ENCODE peak calls at places on chromosomes 13 and 19, in four cellular contexts. One of them, this sample, is unnamed.

GRCh38 chr13:66407159-66407558 is 823.0 kb downstream of the PCDH9 start:
- DNase-seq in NCI-H460: no peak
- DNase-seq in CD8-positive, alpha-beta memory T cell: no peak
- DNase-seq in heart right ventricle: no peak
- DNase-seq in this sample: no peak

GRCh38 chr13:93425411-93425810 is 198.8 kb downstream of the GPC6 start:
- DNase-seq in NCI-H460: no peak
- DNase-seq in CD8-positive, alpha-beta memory T cell: no peak
- DNase-seq in heart right ventricle: no peak
- DNase-seq in this sample: no peak

GRCh38 chr13:30847697-30848307 is 58.3 kb upstream of the MEDAG start:
- DNase-seq in NCI-H460: peak; percentile 27
- DNase-seq in CD8-positive, alpha-beta memory T cell: no peak
- DNase-seq in heart right ventricle: no peak
- DNase-seq in this sample: no peak

GRCh38 chr13:46717275-46717674 is 79.7 kb downstream of the ESD start:
- DNase-seq in NCI-H460: no peak
- DNase-seq in CD8-positive, alpha-beta memory T cell: no peak
- DNase-seq in heart right ventricle: no peak
- DNase-seq in this sample: no peak

GRCh38 chr13:47508518-47509228 is 492.4 kb downstream of the SUCLA2 start:
- DNase-seq in NCI-H460: no peak
- DNase-seq in CD8-positive, alpha-beta memory T cell: no peak
- DNase-seq in heart right ventricle: no peak
- DNase-seq in this sample: no peak

GRCh38 chr19:33472696-33473624 is 48.6 kb downstream of the PEPD start:
- DNase-seq in NCI-H460: peak; percentile 28
- DNase-seq in CD8-positive, alpha-beta memory T cell: no peak
- DNase-seq in heart right ventricle: no peak
- DNase-seq in this sample: peak; percentile 53

GRCh38 chr19:52176574-52176973 is 5.2 kb upstream of the ZNF836 start:
- DNase-seq in NCI-H460: no peak
- DNase-seq in CD8-positive, alpha-beta memory T cell: no peak
- DNase-seq in heart right ventricle: no peak
- DNase-seq in this sample: no peak

GRCh38 chr19:1079566-1080111 is 12.7 kb downstream of the ARHGAP45 start:
- DNase-seq in NCI-H460: no peak
- DNase-seq in CD8-positive, alpha-beta memory T cell: peak; percentile 44
- DNase-seq in heart right ventricle: peak; percentile 14
- DNase-seq in this sample: no peak

GRCh38 chr19:47005873-47006272 is 13.8 kb upstream of the NPAS1 start:
- DNase-seq in NCI-H460: no peak
- DNase-seq in CD8-positive, alpha-beta memory T cell: no peak
- DNase-seq in heart right ventricle: no peak
- DNase-seq in this sample: no peak

GRCh38 chr13:26528527-26528926 is 29.0 kb upstream of the WASF3 start:
- DNase-seq in NCI-H460: no peak
- DNase-seq in CD8-positive, alpha-beta memory T cell: no peak
- DNase-seq in heart right ventricle: no peak
- DNase-seq in this sample: no peak

GRCh38 chr13:45658586-45659235 is 43.2 kb upstream of the ERICH6B start:
- DNase-seq in NCI-H460: no peak
- DNase-seq in CD8-positive, alpha-beta memory T cell: no peak
- DNase-seq in heart right ventricle: no peak
- DNase-seq in this sample: no peak

GRCh38 chr13:35481777-35482176 is 5.3 kb upstream of the MAB21L1 start:
- DNase-seq in NCI-H460: no peak
- DNase-seq in CD8-positive, alpha-beta memory T cell: no peak
- DNase-seq in heart right ventricle: no peak
- DNase-seq in this sample: no peak

GRCh38 chr13:27039171-27039701 is 132.4 kb downstream of the USP12 start:
- DNase-seq in NCI-H460: no peak
- DNase-seq in CD8-positive, alpha-beta memory T cell: no peak
- DNase-seq in heart right ventricle: no peak
- DNase-seq in this sample: peak; percentile 36

GRCh38 chr19:41657157-41657556 is 30.3 kb upstream of the CEACAM4 start:
- DNase-seq in NCI-H460: no peak
- DNase-seq in CD8-positive, alpha-beta memory T cell: no peak
- DNase-seq in heart right ventricle: no peak
- DNase-seq in this sample: no peak

GRCh38 chr13:29315847-29316246 is 279.6 kb downstream of the SLC7A1 start:
- DNase-seq in NCI-H460: no peak
- DNase-seq in CD8-positive, alpha-beta memory T cell: no peak
- DNase-seq in heart right ventricle: no peak
- DNase-seq in this sample: no peak

GRCh38 chr19:9435279-9436268 is at the start of gene ZNF266:
- DNase-seq in NCI-H460: peak; percentile 81
- DNase-seq in CD8-positive, alpha-beta memory T cell: peak; percentile 89
- DNase-seq in heart right ventricle: peak; percentile 89
- DNase-seq in this sample: peak; percentile 94

GRCh38 chr13:104143760-104144406 is 1077.7 kb upstream of the SLC10A2 start:
- DNase-seq in NCI-H460: no peak
- DNase-seq in CD8-positive, alpha-beta memory T cell: no peak
- DNase-seq in heart right ventricle: no peak
- DNase-seq in this sample: no peak

GRCh38 chr13:80235559-80236296 is 105.2 kb downstream of the SPRY2 start:
- DNase-seq in NCI-H460: no peak
- DNase-seq in CD8-positive, alpha-beta memory T cell: no peak
- DNase-seq in heart right ventricle: no peak
- DNase-seq in this sample: no peak

GRCh38 chr19:53944933-53945332 is 17.8 kb upstream of the CACNG8 start:
- DNase-seq in NCI-H460: no peak
- DNase-seq in CD8-positive, alpha-beta memory T cell: no peak
- DNase-seq in heart right ventricle: no peak
- DNase-seq in this sample: no peak

GRCh38 chr13:96785986-96786385 is 208.3 kb downstream of the OXGR1 start:
- DNase-seq in NCI-H460: no peak
- DNase-seq in CD8-positive, alpha-beta memory T cell: no peak
- DNase-seq in heart right ventricle: no peak
- DNase-seq in this sample: no peak

GRCh38 chr19:38277969-38278680 is 13.8 kb downstream of the SPINT2 start:
- DNase-seq in NCI-H460: no peak
- DNase-seq in CD8-positive, alpha-beta memory T cell: no peak
- DNase-seq in heart right ventricle: peak; percentile 61
- DNase-seq in this sample: peak; percentile 86

GRCh38 chr13:98207411-98207810 is 30.3 kb upstream of the RNF113B start:
- DNase-seq in NCI-H460: no peak
- DNase-seq in CD8-positive, alpha-beta memory T cell: no peak
- DNase-seq in heart right ventricle: no peak
- DNase-seq in this sample: no peak

GRCh38 chr13:96539791-96540190 is 449.9 kb downstream of the HS6ST3 start:
- DNase-seq in NCI-H460: no peak
- DNase-seq in CD8-positive, alpha-beta memory T cell: no peak
- DNase-seq in heart right ventricle: no peak
- DNase-seq in this sample: no peak

GRCh38 chr13:107295391-107296157 is 727.6 kb upstream of the ARGLU1 start:
- DNase-seq in NCI-H460: no peak
- DNase-seq in CD8-positive, alpha-beta memory T cell: no peak
- DNase-seq in heart right ventricle: no peak
- DNase-seq in this sample: no peak

GRCh38 chr19:55563261-55563690 is 17.4 kb downstream of the ZNF579 start:
- DNase-seq in NCI-H460: no peak
- DNase-seq in CD8-positive, alpha-beta memory T cell: no peak
- DNase-seq in heart right ventricle: peak; percentile 69
- DNase-seq in this sample: peak; percentile 88

GRCh38 chr13:59677966-59678814 is 485.5 kb downstream of the DIAPH3 start:
- DNase-seq in NCI-H460: peak; percentile 32
- DNase-seq in CD8-positive, alpha-beta memory T cell: no peak
- DNase-seq in heart right ventricle: no peak
- DNase-seq in this sample: no peak

GRCh38 chr19:52662631-52663030 is 24.5 kb upstream of the ZNF83 start:
- DNase-seq in NCI-H460: no peak
- DNase-seq in CD8-positive, alpha-beta memory T cell: no peak
- DNase-seq in heart right ventricle: no peak
- DNase-seq in this sample: no peak

GRCh38 chr13:27595055-27595811 is 25.1 kb downstream of the LNX2 start:
- DNase-seq in NCI-H460: no peak
- DNase-seq in CD8-positive, alpha-beta memory T cell: no peak
- DNase-seq in heart right ventricle: no peak
- DNase-seq in this sample: no peak

GRCh38 chr19:5434970-5435641 is 20.1 kb upstream of the ZNRF4 start:
- DNase-seq in NCI-H460: no peak
- DNase-seq in CD8-positive, alpha-beta memory T cell: no peak
- DNase-seq in heart right ventricle: no peak
- DNase-seq in this sample: no peak

GRCh38 chr13:110538632-110539031 is 22.9 kb downstream of the RAB20 start:
- DNase-seq in NCI-H460: no peak
- DNase-seq in CD8-positive, alpha-beta memory T cell: no peak
- DNase-seq in heart right ventricle: peak; percentile 63
- DNase-seq in this sample: no peak

GRCh38 chr19:5586300-5587070 is 18.7 kb upstream of the TINCR start:
- DNase-seq in NCI-H460: no peak
- DNase-seq in CD8-positive, alpha-beta memory T cell: no peak
- DNase-seq in heart right ventricle: no peak
- DNase-seq in this sample: no peak